ENCODE peak calls at places on chromosomes 16 and 17, in seven cellular contexts. K is DMS79 treated with DMSO at 0.1 percent for 48 hours, I is A673, U is mucosa of gallbladder, O is stromal cell of bone marrow, V is fibroblast of villous mesenchyme, F is RCC 7860. A is an unnamed sample.

GRCh38 chr17:77370536-77370935 is 229.8 kb downstream of the SEC14L1 start:
- DNase-seq in F (no peak), O (no peak), U (no peak), K (no peak), I (no peak), V (no peak), A (no peak)

GRCh38 chr17:9363440-9364350 is 211.9 kb downstream of the STX8 start:
- DNase-seq in U (no peak), F (peak; percentile 62), V (peak; percentile 71), K (no peak), O (no peak), I (no peak), A (no peak)

GRCh38 chr17:79810138-79811027 is 13.5 kb upstream of the CBX8 start:
- DNase-seq in O (no peak), V (peak; percentile 71), F (peak; percentile 73), U (peak; percentile 86), I (peak; percentile 95), K (peak; percentile 53), A (no peak)

GRCh38 chr17:41421116-41421515 is 3.3 kb downstream of the KRT37 start:
- DNase-seq in O (no peak), K (no peak), V (peak; percentile 88), I (no peak), U (no peak), F (peak; percentile 68), A (no peak)

GRCh38 chr17:7444682-7445010 is 215 bp upstream of the CHRNB1 start:
- DNase-seq in U (no peak), V (no peak), I (no peak), F (no peak), O (no peak), K (peak; percentile 26), A (no peak)

GRCh38 chr17:21235921-21236320 is 17.3 kb downstream of the NATD1 start:
- DNase-seq in I (no peak), F (no peak), K (no peak), U (no peak), V (no peak), O (no peak), A (no peak)

GRCh38 chr17:22517716-22518115 is 825.4 kb downstream of the KCNJ18 start:
- DNase-seq in V (no peak), K (no peak), U (no peak), I (no peak), O (no peak), F (no peak), A (no peak)

GRCh38 chr16:66093217-66093616 is 273.3 kb upstream of the CDH5 start:
- DNase-seq in U (no peak), O (no peak), F (no peak), V (no peak), I (no peak), K (no peak), A (no peak)

GRCh38 chr17:5877948-5878347 is 192.2 kb upstream of the WSCD1 start:
- DNase-seq in U (no peak), F (no peak), O (peak; percentile 2), V (no peak), K (no peak), I (no peak), A (no peak)

GRCh38 chr17:41147531-41148204 is 2.0 kb downstream of the KRTAP4-5 start:
- DNase-seq in F (no peak), O (no peak), U (no peak), V (no peak), I (peak; percentile 72), K (no peak), A (no peak)

GRCh38 chr16:69171325-69172095 is 15.5 kb upstream of the SNTB2 start:
- DNase-seq in U (no peak), V (peak; percentile 67), F (no peak), O (no peak), K (no peak), I (no peak), A (no peak)

GRCh38 chr16:27330542-27330941 is 16.8 kb downstream of the IL4R start:
- DNase-seq in F (no peak), I (peak; percentile 67), U (peak; percentile 76), K (peak; percentile 28), O (peak; percentile 96), V (peak; percentile 99), A (peak; percentile 74)

GRCh38 chr17:3981455-3981854 is 17.2 kb upstream of the ATP2A3 start:
- DNase-seq in V (no peak), U (no peak), O (no peak), F (no peak), K (no peak), I (no peak), A (no peak)

GRCh38 chr17:66968916-66969315 is 4.4 kb downstream of the CACNG4 start:
- DNase-seq in I (no peak), F (no peak), U (no peak), O (no peak), K (no peak), V (no peak), A (no peak)

GRCh38 chr16:25041437-25041836 is 26.3 kb upstream of the ARHGAP17 start:
- DNase-seq in V (no peak), O (no peak), I (no peak), F (no peak), K (no peak), U (no peak), A (no peak)

GRCh38 chr17:43608313-43608712 is 53.4 kb downstream of the MEOX1 start:
- DNase-seq in K (no peak), V (no peak), F (peak; percentile 67), O (peak; percentile 33), I (no peak), U (no peak), A (no peak)

GRCh38 chr16:25823891-25824290 is 132.1 kb downstream of the HS3ST4 start:
- DNase-seq in F (no peak), V (no peak), U (no peak), O (no peak), I (peak; percentile 59), K (no peak), A (no peak)

GRCh38 chr16:2280461-2280860 is 12.5 kb upstream of the RNPS1 start:
- DNase-seq in V (no peak), O (no peak), F (no peak), K (no peak), U (no peak), I (no peak), A (no peak)

GRCh38 chr17:73316919-73317505 is 5.2 kb upstream of the CDC42EP4 start:
- DNase-seq in O (peak; percentile 67), K (no peak), V (no peak), I (no peak), U (no peak), F (no peak), A (no peak)

GRCh38 chr17:2151634-2152033 is 96.7 kb downstream of the HIC1 start:
- DNase-seq in K (no peak), F (no peak), V (no peak), I (no peak), O (no peak), U (no peak), A (no peak)

GRCh38 chr17:27591986-27592385 is 39.0 kb upstream of the LGALS9 start:
- DNase-seq in O (no peak), V (no peak), K (no peak), U (no peak), I (no peak), F (no peak), A (no peak)

GRCh38 chr17:6591599-6592158 is 35.3 kb upstream of the PITPNM3 start:
- DNase-seq in I (no peak), F (peak; percentile 95), K (no peak), V (peak; percentile 66), U (no peak), O (peak; percentile 18), A (peak; percentile 58)

GRCh38 chr17:4519361-4519788 is 20.7 kb downstream of the SPNS2 start:
- DNase-seq in F (no peak), K (peak; percentile 14), U (peak; percentile 71), I (no peak), V (no peak), O (no peak), A (no peak)

GRCh38 chr16:84463221-84463620 is 41.2 kb downstream of the MEAK7 start:
- DNase-seq in I (no peak), F (no peak), K (no peak), O (no peak), U (no peak), V (no peak), A (no peak)

GRCh38 chr17:28865946-28866752 is 11.3 kb downstream of the ERAL1 start:
- DNase-seq in V (no peak), K (no peak), F (no peak), U (no peak), I (peak; percentile 36), O (no peak), A (no peak)

GRCh38 chr16:31568577-31569359 is 41.1 kb downstream of the AHSP start:
- DNase-seq in V (no peak), K (no peak), O (no peak), U (no peak), F (no peak), I (no peak), A (no peak)

GRCh38 chr17:79607941-79608728 is 2.7 kb downstream of the RBFOX3 start:
- DNase-seq in I (peak; percentile 14), O (no peak), F (no peak), U (no peak), V (peak; percentile 13), K (peak; percentile 18), A (no peak)

GRCh38 chr16:68704232-68704867 is 32.7 kb upstream of the CDH1 start:
- DNase-seq in O (peak; percentile 42), K (peak; percentile 79), U (peak; percentile 88), I (peak; percentile 79), V (peak; percentile 66), F (peak; percentile 64), A (peak; percentile 32)

GRCh38 chr17:44216173-44216572 is 3.3 kb downstream of the UBTF start:
- DNase-seq in K (no peak), O (no peak), V (no peak), U (no peak), I (no peak), F (no peak), A (no peak)

GRCh38 chr17:81228420-81228819 is 5.7 kb upstream of the CEP131 start:
- DNase-seq in K (no peak), I (no peak), O (no peak), F (no peak), U (no peak), V (no peak), A (no peak)

GRCh38 chr17:81913394-81914102 is 2.3 kb upstream of the PCYT2 start:
- DNase-seq in K (no peak), O (no peak), I (no peak), F (no peak), V (no peak), U (no peak), A (no peak)

GRCh38 chr16:49312389-49312990 is 30.9 kb upstream of the CBLN1 start:
- DNase-seq in V (no peak), I (no peak), K (peak; percentile 13), O (no peak), F (no peak), U (no peak), A (no peak)

GRCh38 chr17:72125226-72125651 is 4.4 kb downstream of the SOX9 start:
- DNase-seq in U (no peak), V (no peak), F (no peak), O (no peak), I (no peak), K (no peak), A (no peak)

GRCh38 chr16:29900102-29900887 is at the start of gene ASPHD1:
- DNase-seq in V (peak; percentile 87), F (peak; percentile 92), O (peak; percentile 71), K (peak; percentile 86), I (peak; percentile 76), U (peak; percentile 83), A (peak; percentile 57)